ENCODE peak calls at places on chromosomes 7 and 10, in six cellular contexts. One of them, this sample, is unnamed.

GRCh38 chr10:121734517-121735137 is 136.4 kb upstream of the FGFR2 start:
- DNase-seq in thoracic aorta: no peak
- DNase-seq in dorsolateral prefrontal cortex: peak
- DNase-seq in PC-3: peak
- DNase-seq in sigmoid colon: no peak
- DNase-seq in A673: peak
- DNase-seq in this sample: peak

GRCh38 chr7:141864765-141865447 is 23.6 kb upstream of the PRSS37 start:
- DNase-seq in dorsolateral prefrontal cortex: no peak
- DNase-seq in PC-3: no peak
- DNase-seq in thoracic aorta: no peak
- DNase-seq in sigmoid colon: no peak
- DNase-seq in A673: no peak
- DNase-seq in this sample: peak

GRCh38 chr10:35056686-35057085 is 33.5 kb downstream of the CUL2 start:
- DNase-seq in A673: no peak
- DNase-seq in PC-3: peak
- DNase-seq in dorsolateral prefrontal cortex: no peak
- DNase-seq in sigmoid colon: no peak
- DNase-seq in thoracic aorta: no peak
- DNase-seq in this sample: no peak

GRCh38 chr7:127995157-127995865 is 35.9 kb downstream of the LRRC4 start:
- DNase-seq in A673: no peak
- DNase-seq in PC-3: no peak
- DNase-seq in dorsolateral prefrontal cortex: no peak
- DNase-seq in sigmoid colon: no peak
- DNase-seq in thoracic aorta: no peak
- DNase-seq in this sample: no peak

GRCh38 chr7:150665075-150665794 is 20.3 kb upstream of the GIMAP2 start:
- DNase-seq in thoracic aorta: no peak
- DNase-seq in dorsolateral prefrontal cortex: no peak
- DNase-seq in A673: no peak
- DNase-seq in PC-3: peak
- DNase-seq in sigmoid colon: no peak
- DNase-seq in this sample: no peak

GRCh38 chr10:99906470-99906869 is 103.3 kb downstream of the DNMBP start:
- DNase-seq in A673: no peak
- DNase-seq in sigmoid colon: peak
- DNase-seq in PC-3: no peak
- DNase-seq in dorsolateral prefrontal cortex: peak
- DNase-seq in thoracic aorta: peak
- DNase-seq in this sample: peak

GRCh38 chr7:33701927-33702326 is 203.4 kb upstream of the BMPER start:
- DNase-seq in thoracic aorta: no peak
- DNase-seq in sigmoid colon: no peak
- DNase-seq in A673: no peak
- DNase-seq in dorsolateral prefrontal cortex: no peak
- DNase-seq in PC-3: no peak
- DNase-seq in this sample: no peak

GRCh38 chr10:70053212-70053895 is 708 bp downstream of the MACROH2A2 start:
- DNase-seq in A673: peak
- DNase-seq in dorsolateral prefrontal cortex: peak
- DNase-seq in thoracic aorta: no peak
- DNase-seq in sigmoid colon: no peak
- DNase-seq in PC-3: peak
- DNase-seq in this sample: peak

GRCh38 chr7:74194686-74195085 is 15.1 kb upstream of the LAT2 start:
- DNase-seq in PC-3: no peak
- DNase-seq in dorsolateral prefrontal cortex: no peak
- DNase-seq in A673: no peak
- DNase-seq in sigmoid colon: no peak
- DNase-seq in thoracic aorta: no peak
- DNase-seq in this sample: no peak

GRCh38 chr10:123821136-123821535 is 70.5 kb downstream of the CPXM2 start:
- DNase-seq in thoracic aorta: no peak
- DNase-seq in sigmoid colon: no peak
- DNase-seq in PC-3: no peak
- DNase-seq in dorsolateral prefrontal cortex: no peak
- DNase-seq in A673: no peak
- DNase-seq in this sample: no peak

GRCh38 chr7:50476953-50477625 is 26.9 kb upstream of the FIGNL1 start:
- DNase-seq in PC-3: no peak
- DNase-seq in sigmoid colon: no peak
- DNase-seq in A673: no peak
- DNase-seq in thoracic aorta: no peak
- DNase-seq in dorsolateral prefrontal cortex: no peak
- DNase-seq in this sample: no peak

GRCh38 chr7:133061357-133061756 is 20.5 kb downstream of the CHCHD3 start:
- DNase-seq in PC-3: no peak
- DNase-seq in thoracic aorta: no peak
- DNase-seq in A673: no peak
- DNase-seq in dorsolateral prefrontal cortex: no peak
- DNase-seq in sigmoid colon: no peak
- DNase-seq in this sample: no peak

GRCh38 chr10:60816624-60817023 is 38.3 kb downstream of the CDK1 start:
- DNase-seq in sigmoid colon: peak
- DNase-seq in A673: peak
- DNase-seq in PC-3: peak
- DNase-seq in dorsolateral prefrontal cortex: peak
- DNase-seq in thoracic aorta: no peak
- DNase-seq in this sample: peak

GRCh38 chr7:85456254-85456653 is 269.4 kb upstream of the SEMA3D start:
- DNase-seq in thoracic aorta: no peak
- DNase-seq in PC-3: no peak
- DNase-seq in sigmoid colon: no peak
- DNase-seq in A673: no peak
- DNase-seq in dorsolateral prefrontal cortex: no peak
- DNase-seq in this sample: no peak

GRCh38 chr7:36440880-36441279 is 51.2 kb downstream of the ANLN start:
- DNase-seq in thoracic aorta: no peak
- DNase-seq in A673: peak
- DNase-seq in sigmoid colon: no peak
- DNase-seq in dorsolateral prefrontal cortex: no peak
- DNase-seq in PC-3: peak
- DNase-seq in this sample: peak

GRCh38 chr10:1454428-1454827 is 282.9 kb downstream of the ADARB2 start:
- DNase-seq in PC-3: no peak
- DNase-seq in dorsolateral prefrontal cortex: no peak
- DNase-seq in sigmoid colon: no peak
- DNase-seq in thoracic aorta: no peak
- DNase-seq in A673: no peak
- DNase-seq in this sample: no peak

GRCh38 chr7:42489299-42489698 is 252.3 kb upstream of the GLI3 start:
- DNase-seq in dorsolateral prefrontal cortex: no peak
- DNase-seq in PC-3: no peak
- DNase-seq in A673: no peak
- DNase-seq in sigmoid colon: no peak
- DNase-seq in thoracic aorta: no peak
- DNase-seq in this sample: no peak

GRCh38 chr10:17038627-17039026 is 91.0 kb downstream of the CUBN start:
- DNase-seq in dorsolateral prefrontal cortex: no peak
- DNase-seq in sigmoid colon: peak
- DNase-seq in PC-3: no peak
- DNase-seq in A673: no peak
- DNase-seq in thoracic aorta: no peak
- DNase-seq in this sample: no peak

GRCh38 chr10:92267343-92267742 is 23.5 kb downstream of the CPEB3 start:
- DNase-seq in thoracic aorta: no peak
- DNase-seq in sigmoid colon: no peak
- DNase-seq in A673: peak
- DNase-seq in PC-3: no peak
- DNase-seq in dorsolateral prefrontal cortex: no peak
- DNase-seq in this sample: no peak

GRCh38 chr7:117645456-117646181 is 165.8 kb downstream of the CFTR start:
- DNase-seq in A673: peak
- DNase-seq in thoracic aorta: no peak
- DNase-seq in dorsolateral prefrontal cortex: no peak
- DNase-seq in PC-3: peak
- DNase-seq in sigmoid colon: no peak
- DNase-seq in this sample: peak

GRCh38 chr10:492896-493295 is 196.6 kb downstream of the DIP2C start:
- DNase-seq in PC-3: no peak
- DNase-seq in A673: no peak
- DNase-seq in dorsolateral prefrontal cortex: no peak
- DNase-seq in sigmoid colon: peak
- DNase-seq in thoracic aorta: no peak
- DNase-seq in this sample: no peak

GRCh38 chr7:48112431-48113165 is 23.5 kb downstream of the UPP1 start:
- DNase-seq in A673: no peak
- DNase-seq in sigmoid colon: no peak
- DNase-seq in thoracic aorta: no peak
- DNase-seq in PC-3: peak
- DNase-seq in dorsolateral prefrontal cortex: no peak
- DNase-seq in this sample: peak

GRCh38 chr7:99249985-99250575 is 22.6 kb upstream of the MYH16 start:
- DNase-seq in A673: no peak
- DNase-seq in thoracic aorta: no peak
- DNase-seq in dorsolateral prefrontal cortex: no peak
- DNase-seq in PC-3: no peak
- DNase-seq in sigmoid colon: no peak
- DNase-seq in this sample: no peak

GRCh38 chr7:44305564-44306507 is 19.6 kb downstream of the CAMK2B start:
- DNase-seq in PC-3: no peak
- DNase-seq in A673: no peak
- DNase-seq in sigmoid colon: no peak
- DNase-seq in dorsolateral prefrontal cortex: peak
- DNase-seq in thoracic aorta: no peak
- DNase-seq in this sample: no peak

GRCh38 chr10:33734393-33735110 is 400.1 kb upstream of the NRP1 start:
- DNase-seq in A673: no peak
- DNase-seq in thoracic aorta: no peak
- DNase-seq in PC-3: no peak
- DNase-seq in dorsolateral prefrontal cortex: no peak
- DNase-seq in sigmoid colon: no peak
- DNase-seq in this sample: no peak

GRCh38 chr10:93873427-93874115 is 20.2 kb upstream of the SLC35G1 start:
- DNase-seq in PC-3: no peak
- DNase-seq in sigmoid colon: no peak
- DNase-seq in thoracic aorta: no peak
- DNase-seq in dorsolateral prefrontal cortex: no peak
- DNase-seq in A673: no peak
- DNase-seq in this sample: peak

GRCh38 chr7:158740657-158741293 is 36.2 kb upstream of the NCAPG2 start:
- DNase-seq in dorsolateral prefrontal cortex: no peak
- DNase-seq in sigmoid colon: peak
- DNase-seq in thoracic aorta: no peak
- DNase-seq in PC-3: peak
- DNase-seq in A673: no peak
- DNase-seq in this sample: peak

GRCh38 chr10:97408496-97408992 is 7.4 kb upstream of the RRP12 start:
- DNase-seq in A673: no peak
- DNase-seq in thoracic aorta: no peak
- DNase-seq in PC-3: peak
- DNase-seq in dorsolateral prefrontal cortex: no peak
- DNase-seq in sigmoid colon: no peak
- DNase-seq in this sample: peak

DNA sequence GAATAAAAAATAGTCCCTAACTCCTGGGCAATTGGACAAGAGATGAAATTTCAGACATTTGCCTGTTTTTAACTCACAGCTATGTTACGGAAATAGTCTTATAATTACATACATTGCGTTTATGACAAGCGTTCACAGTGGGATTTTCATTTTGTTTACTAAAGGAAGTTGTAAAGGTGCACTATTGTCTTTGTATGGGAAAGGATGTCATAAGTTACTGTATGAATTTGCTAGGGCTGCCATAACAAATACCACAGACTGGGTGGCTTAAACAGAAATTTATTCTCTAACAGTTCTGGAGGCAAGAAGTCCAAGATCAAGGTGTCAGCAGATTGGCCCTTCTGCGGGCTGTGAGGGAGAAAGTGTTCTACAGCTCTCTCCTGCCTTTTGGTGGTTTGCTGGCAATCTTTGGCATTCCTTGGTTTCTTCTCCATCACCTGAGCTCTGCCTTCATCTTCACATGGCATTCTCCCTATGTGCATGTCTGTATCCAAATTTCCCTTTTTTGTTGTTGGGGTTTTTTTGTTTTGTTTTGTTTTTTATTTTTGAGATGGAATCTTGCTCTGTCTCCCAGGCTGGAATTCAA is 5.6 kb downstream of the NFE2L3 start:
- DNase-seq in thoracic aorta: no peak
- DNase-seq in sigmoid colon: no peak
- DNase-seq in PC-3: peak
- DNase-seq in A673: no peak
- DNase-seq in dorsolateral prefrontal cortex: no peak
- DNase-seq in this sample: no peak
- H3K4me3 ChIP-seq in thoracic aorta: no peak
- H3K4me3 ChIP-seq in sigmoid colon: no peak
- H3K4me3 ChIP-seq in PC-3: peak
- H3K4me3 ChIP-seq in A673: no peak
- H3K4me3 ChIP-seq in dorsolateral prefrontal cortex: no peak
- H3K4me3 ChIP-seq in this sample: no peak

DNA sequence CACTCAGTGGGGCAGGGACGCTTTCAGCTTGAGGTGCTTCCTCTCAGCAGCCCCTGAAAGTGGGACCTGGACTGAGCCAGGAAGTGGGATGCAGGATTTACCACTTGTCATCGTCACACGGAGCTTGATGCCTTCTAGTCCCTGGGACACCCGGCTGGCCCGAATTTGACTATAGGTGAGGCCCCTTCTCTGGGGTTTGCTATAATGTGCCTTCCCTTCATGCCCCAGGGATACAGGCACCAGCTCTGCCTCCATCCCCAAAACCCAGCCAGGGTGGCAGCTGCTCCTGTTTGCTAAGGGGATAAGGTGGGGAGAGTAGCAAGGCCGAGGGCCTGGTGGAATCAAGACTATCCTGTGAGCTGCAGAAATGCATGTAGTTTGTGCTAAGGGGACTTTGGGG is 235.0 kb downstream of the GLRX3 start:
- DNase-seq in sigmoid colon: peak
- DNase-seq in PC-3: no peak
- DNase-seq in thoracic aorta: no peak
- DNase-seq in dorsolateral prefrontal cortex: no peak
- DNase-seq in A673: no peak
- DNase-seq in this sample: no peak
- TF ChIP-seq CTCF in sigmoid colon: no peak
- TF ChIP-seq CTCF in PC-3: no peak
- TF ChIP-seq CTCF in thoracic aorta: no peak
- TF ChIP-seq CTCF in dorsolateral prefrontal cortex: no peak
- TF ChIP-seq CTCF in A673: no peak
- TF ChIP-seq CTCF in this sample: no peak

DNA sequence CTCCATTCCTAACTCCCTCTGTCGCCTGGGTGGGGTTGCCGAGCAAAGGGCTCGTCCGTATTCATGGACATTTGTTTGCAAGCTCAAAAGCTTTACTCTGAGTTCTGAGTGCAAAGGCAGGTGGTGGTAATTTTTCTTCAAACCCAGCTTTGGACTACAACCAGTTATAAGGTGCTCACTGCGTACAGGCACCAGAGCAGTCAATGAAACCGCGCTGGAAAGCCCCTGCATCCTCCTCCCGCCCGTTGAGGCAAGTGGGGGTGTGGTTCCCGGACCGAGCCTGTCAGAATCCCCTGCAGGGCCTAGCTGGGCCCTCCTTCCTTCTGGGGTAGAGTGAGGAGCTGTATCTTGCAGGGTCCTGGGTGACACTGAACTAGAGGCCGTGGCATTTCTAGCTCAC is 22.3 kb downstream of the AMZ1 start:
- DNase-seq in dorsolateral prefrontal cortex: no peak
- DNase-seq in thoracic aorta: no peak
- DNase-seq in PC-3: no peak
- DNase-seq in sigmoid colon: no peak
- DNase-seq in A673: no peak
- DNase-seq in this sample: no peak
- H3K4me3 ChIP-seq in dorsolateral prefrontal cortex: no peak
- H3K4me3 ChIP-seq in thoracic aorta: no peak
- H3K4me3 ChIP-seq in PC-3: no peak
- H3K4me3 ChIP-seq in sigmoid colon: no peak
- H3K4me3 ChIP-seq in A673: no peak
- H3K4me3 ChIP-seq in this sample: no peak

GRCh38 chr7:101315336-101315735 is 6.3 kb downstream of the IFT22 start:
- DNase-seq in sigmoid colon: no peak
- DNase-seq in thoracic aorta: no peak
- DNase-seq in PC-3: peak
- DNase-seq in A673: peak
- DNase-seq in dorsolateral prefrontal cortex: peak
- DNase-seq in this sample: peak
- TF ChIP-seq CTCF in sigmoid colon: no peak
- TF ChIP-seq CTCF in thoracic aorta: peak
- TF ChIP-seq CTCF in PC-3: peak
- TF ChIP-seq CTCF in A673: peak
- TF ChIP-seq CTCF in dorsolateral prefrontal cortex: peak
- TF ChIP-seq CTCF in this sample: peak